ENCODE peak calls at places on chromosomes 16 and 17, in seven cellular contexts. K, B, Q, C, X, O and I are unnamed samples.

GRCh38 chr17:83056583-83057396 is 22.6 kb upstream of the METRNL start:
- DNase-seq in K (no peak), B (no peak), Q (no peak), C (peak), X (no peak), O (no peak), I (no peak)

GRCh38 chr16:25210758-25211157 is 6.0 kb upstream of the AQP8 start:
- DNase-seq in K (no peak), B (peak), Q (no peak), C (no peak), X (no peak), O (peak), I (no peak)

GRCh38 chr16:2183671-2184070 is 12.7 kb downstream of the CASKIN1 start:
- DNase-seq in K (no peak), B (no peak), Q (no peak), C (no peak), X (no peak), O (no peak), I (no peak)

GRCh38 chr17:13365331-13365730 is 236.4 kb downstream of the HS3ST3A1 start:
- DNase-seq in K (no peak), B (no peak), Q (no peak), C (no peak), X (no peak), O (peak), I (no peak)

GRCh38 chr16:67296422-67296821 is 17.1 kb downstream of the PLEKHG4 start:
- DNase-seq in K (no peak), B (peak), Q (no peak), C (no peak), X (no peak), O (peak), I (no peak)

GRCh38 chr17:44361292-44362055 is 2.2 kb downstream of the FAM171A2 start:
- DNase-seq in K (no peak), B (no peak), Q (no peak), C (no peak), X (no peak), O (no peak), I (no peak)

GRCh38 chr16:47984669-47985068 is 171.1 kb downstream of the ABCC12 start:
- DNase-seq in K (no peak), B (no peak), Q (no peak), C (no peak), X (no peak), O (no peak), I (no peak)

GRCh38 chr17:43442711-43443110 is 41.1 kb upstream of the DHX8 start:
- DNase-seq in K (no peak), B (peak), Q (no peak), C (no peak), X (no peak), O (peak), I (no peak)

GRCh38 chr16:89700649-89701424 is 668 bp downstream of the SPATA2L start:
- DNase-seq in K (no peak), B (no peak), Q (peak), C (peak), X (peak), O (peak), I (no peak)

GRCh38 chr17:47702391-47702995 is 8.5 kb downstream of the TBKBP1 start:
- DNase-seq in K (no peak), B (no peak), Q (no peak), C (no peak), X (no peak), O (no peak), I (no peak)

GRCh38 chr17:80083136-80083661 is 18.2 kb upstream of the GAA start:
- DNase-seq in K (no peak), B (no peak), Q (no peak), C (no peak), X (no peak), O (no peak), I (no peak)

GRCh38 chr16:19304670-19305240 is 19.2 kb downstream of the CLEC19A start:
- DNase-seq in K (no peak), B (no peak), Q (no peak), C (no peak), X (no peak), O (no peak), I (no peak)

GRCh38 chr17:39547713-39548478 is 59.8 kb downstream of the NEUROD2 start:
- DNase-seq in K (peak), B (peak), Q (peak), C (peak), X (peak), O (no peak), I (no peak)

GRCh38 chr16:87212026-87212425 is 105.2 kb downstream of the C16orf95 start:
- DNase-seq in K (no peak), B (no peak), Q (no peak), C (no peak), X (no peak), O (peak), I (no peak)

GRCh38 chr16:85729452-85729851 is 21.4 kb downstream of the C16orf74 start:
- DNase-seq in K (no peak), B (no peak), Q (no peak), C (no peak), X (no peak), O (peak), I (no peak)

GRCh38 chr17:55720917-55721836 is 1.5 kb downstream of the TMEM100 start:
- DNase-seq in K (no peak), B (no peak), Q (no peak), C (no peak), X (no peak), O (no peak), I (no peak)

GRCh38 chr17:44084131-44084538 is 13.6 kb downstream of the G6PC3 start:
- DNase-seq in K (no peak), B (no peak), Q (no peak), C (peak), X (no peak), O (no peak), I (no peak)

GRCh38 chr17:62681061-62681938 is 53.8 kb downstream of the MRC2 start:
- DNase-seq in K (no peak), B (no peak), Q (no peak), C (no peak), X (no peak), O (no peak), I (no peak)

GRCh38 chr17:74922694-74923537 is at the start of gene USH1G:
- DNase-seq in K (no peak), B (no peak), Q (peak), C (no peak), X (no peak), O (no peak), I (no peak)

GRCh38 chr17:924711-925480 is 54.7 kb downstream of the NXN start:
- DNase-seq in K (no peak), B (no peak), Q (no peak), C (no peak), X (no peak), O (no peak), I (no peak)

GRCh38 chr17:67608691-67609090 is 109.0 kb upstream of the NOL11 start:
- DNase-seq in K (no peak), B (peak), Q (no peak), C (no peak), X (no peak), O (peak), I (no peak)

GRCh38 chr16:595094-595528 is 5.2 kb downstream of the RAB40C start:
- DNase-seq in K (no peak), B (no peak), Q (no peak), C (no peak), X (no peak), O (no peak), I (peak)

GRCh38 chr17:31339906-31340661 is 18.7 kb upstream of the EVI2A start:
- DNase-seq in K (no peak), B (peak), Q (no peak), C (no peak), X (no peak), O (peak), I (no peak)

GRCh38 chr16:29915590-29916247 is 10.3 kb downstream of the KCTD13 start:
- DNase-seq in K (no peak), B (no peak), Q (no peak), C (no peak), X (no peak), O (peak), I (no peak)